ENCODE peak calls at places on chromosomes 1 and 21, in six cellular contexts. O, I, T, P, M and N are unnamed samples.

GRCh38 chr1:106678661-106679060 is 377.8 kb upstream of the PRMT6 start:
- DNase-seq in O (no peak), I (no peak), T (no peak), P (no peak), M (no peak), N (no peak)

GRCh38 chr1:173297798-173298391 is 90.8 kb upstream of the TNFSF4 start:
- DNase-seq in O (no peak), I (no peak), T (no peak), P (no peak), M (no peak), N (no peak)

GRCh38 chr1:151968058-151968457 is 25.6 kb downstream of the S100A10 start:
- DNase-seq in O (no peak), I (no peak), T (no peak), P (no peak), M (no peak), N (no peak)

GRCh38 chr1:234627009-234627950 is 17.3 kb upstream of the IRF2BP2 start:
- DNase-seq in O (no peak), I (no peak), T (no peak), P (no peak), M (no peak), N (no peak)

GRCh38 chr21:15224346-15225086 is 159.7 kb upstream of the NRIP1 start:
- DNase-seq in O (no peak), I (no peak), T (no peak), P (no peak), M (no peak), N (no peak)

GRCh38 chr1:3319874-3320245 is 134.6 kb upstream of the ARHGEF16 start:
- DNase-seq in O (no peak), I (no peak), T (no peak), P (peak; percentile 68), M (peak; percentile 85), N (no peak)

GRCh38 chr1:232440325-232441059 is 189.4 kb downstream of the SIPA1L2 start:
- DNase-seq in O (no peak), I (no peak), T (no peak), P (no peak), M (no peak), N (no peak)

GRCh38 chr1:95852483-95853070 is 618.6 kb downstream of the RWDD3 start:
- DNase-seq in O (no peak), I (no peak), T (no peak), P (no peak), M (no peak), N (no peak)

GRCh38 chr1:2318294-2319278 is 72.8 kb downstream of the MORN1 start:
- DNase-seq in O (no peak), I (no peak), T (no peak), P (no peak), M (no peak), N (no peak)

GRCh38 chr1:2607681-2608041 is 21.1 kb downstream of the PRXL2B start:
- DNase-seq in O (no peak), I (no peak), T (no peak), P (no peak), M (no peak), N (no peak)

GRCh38 chr1:85571830-85572229 is 8.7 kb upstream of the CCN1 start:
- DNase-seq in O (no peak), I (no peak), T (no peak), P (no peak), M (no peak), N (no peak)

GRCh38 chr1:43418858-43419257 is 29.2 kb downstream of the SZT2 start:
- DNase-seq in O (no peak), I (no peak), T (no peak), P (peak; percentile 89), M (no peak), N (no peak)

GRCh38 chr1:109248797-109249629 is at the start of gene CELSR2:
- DNase-seq in O (peak; percentile 34), I (peak; percentile 59), T (peak; percentile 74), P (peak; percentile 77), M (peak; percentile 93), N (no peak)

GRCh38 chr21:38740131-38740530 is 65.6 kb upstream of the ETS2 start:
- DNase-seq in O (no peak), I (no peak), T (no peak), P (no peak), M (no peak), N (no peak)

GRCh38 chr1:32195972-32196823 is 4.2 kb upstream of the CCDC28B start:
- DNase-seq in O (no peak), I (no peak), T (no peak), P (no peak), M (no peak), N (no peak)

GRCh38 chr1:16717174-16718108 is 22.9 kb upstream of the RNU1-4 start:
- DNase-seq in O (no peak), I (no peak), T (peak; percentile 71), P (no peak), M (peak; percentile 41), N (peak; percentile 48)

GRCh38 chr1:232033285-232033684 is 406.7 kb downstream of the DISC1 start:
- DNase-seq in O (no peak), I (no peak), T (no peak), P (no peak), M (no peak), N (no peak)

GRCh38 chr1:177589166-177589565 is 380.7 kb downstream of the SEC16B start:
- DNase-seq in O (no peak), I (no peak), T (no peak), P (no peak), M (no peak), N (no peak)

GRCh38 chr1:154810571-154810970 is 59.5 kb downstream of the KCNN3 start:
- DNase-seq in O (no peak), I (no peak), T (no peak), P (no peak), M (no peak), N (no peak)

GRCh38 chr1:154809436-154810413 is 60.4 kb downstream of the KCNN3 start:
- DNase-seq in O (no peak), I (no peak), T (no peak), P (no peak), M (no peak), N (no peak)

GRCh38 chr1:154807048-154807591 is 63.0 kb downstream of the KCNN3 start:
- DNase-seq in O (no peak), I (no peak), T (no peak), P (no peak), M (no peak), N (peak; percentile 30)

GRCh38 chr1:154808261-154808908 is 61.7 kb downstream of the KCNN3 start:
- DNase-seq in O (no peak), I (peak; percentile 32), T (no peak), P (no peak), M (no peak), N (no peak)

DNA sequence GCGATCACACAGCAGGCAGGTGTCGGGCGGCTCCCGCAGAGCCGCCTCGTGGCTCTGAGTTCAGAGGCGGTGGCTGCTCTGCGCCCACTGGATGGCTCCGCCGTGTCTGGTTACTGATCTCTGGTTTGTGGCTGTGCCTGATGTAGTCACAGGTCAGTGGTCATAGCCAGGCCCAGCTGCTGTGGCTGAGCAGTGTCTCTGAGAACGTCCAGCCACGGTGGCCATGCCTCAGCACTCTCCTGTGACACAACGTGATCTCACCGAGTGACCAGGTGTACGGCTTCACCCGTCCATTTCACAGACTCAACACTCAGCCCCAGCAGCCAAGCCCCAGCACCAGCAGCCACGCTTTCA is 61.2 kb downstream of the KCNN3 start:
- DNase-seq in O (no peak), I (peak; percentile 27), T (no peak), P (peak; percentile 65), M (no peak), N (no peak)
- H3K27ac ChIP-seq in O (no peak overlapping the region), I (peak overlapping the region; percentile 82), T (no peak overlapping the region), P (peak overlapping the region; percentile 27), M (no peak overlapping the region), N (no peak overlapping the region)

GRCh38 chr1:23923592-23924495 is 10.7 kb upstream of the CNR2 start:
- DNase-seq in O (no peak), I (no peak), T (peak; percentile 76), P (peak; percentile 81), M (peak; percentile 10), N (no peak)
- H3K27ac ChIP-seq in O (no peak overlapping the region), I (no peak overlapping the region), T (peak overlapping the region; percentile 29), P (peak overlapping the region; percentile 64), M (no peak overlapping the region), N (no peak overlapping the region)

GRCh38 chr1:117821382-117821755 is 108.1 kb downstream of the GDAP2 start:
- DNase-seq in O (no peak), I (no peak), T (peak; percentile 68), P (no peak), M (no peak), N (no peak)

GRCh38 chr1:117819301-117819700 is 110.1 kb downstream of the GDAP2 start:
- DNase-seq in O (no peak), I (no peak), T (no peak), P (no peak), M (no peak), N (no peak)

GRCh38 chr1:117820694-117821381 is 108.6 kb downstream of the GDAP2 start:
- DNase-seq in O (no peak), I (no peak), T (no peak), P (no peak), M (no peak), N (no peak)

GRCh38 chr1:117820096-117820495 is 109.3 kb downstream of the GDAP2 start:
- DNase-seq in O (no peak), I (no peak), T (no peak), P (no peak), M (no peak), N (no peak)

DNA sequence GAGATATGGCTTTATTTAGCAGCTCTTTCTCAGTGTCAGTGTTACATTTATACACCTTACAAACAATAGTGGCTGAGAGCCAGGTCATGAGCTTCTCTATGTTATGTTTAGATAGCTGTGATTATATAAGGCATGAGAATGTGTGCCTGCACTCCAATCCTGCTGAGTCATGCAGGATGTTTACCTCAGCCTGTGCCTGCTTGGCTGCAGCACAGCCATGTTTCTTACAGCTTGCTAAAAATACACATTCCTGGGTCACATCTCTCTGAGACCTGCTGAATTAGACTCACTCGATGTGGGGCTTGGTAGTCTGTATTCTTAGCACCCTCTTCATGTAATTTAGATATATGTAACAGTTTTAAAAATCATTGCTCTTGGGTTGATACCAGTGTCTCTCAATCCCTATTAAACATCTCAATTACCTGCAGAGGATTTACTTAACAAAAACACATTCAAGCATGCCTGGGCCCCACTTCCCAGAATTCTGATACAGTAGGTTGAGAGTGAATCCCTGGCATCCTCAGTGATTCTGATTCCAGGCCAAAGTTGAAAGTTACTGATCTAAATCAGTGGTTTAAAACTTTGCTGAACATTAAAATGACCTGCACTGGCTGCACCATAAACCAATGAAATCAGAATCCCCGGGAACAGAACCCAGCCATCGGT is 107.5 kb downstream of the GDAP2 start:
- DNase-seq in O (no peak), I (no peak), T (peak; percentile 68), P (no peak), M (no peak), N (no peak)
- H3K27ac ChIP-seq in O (no peak overlapping the region), I (peak overlapping the region; percentile 86), T (peak overlapping the region; percentile 56), P (no peak overlapping the region), M (no peak overlapping the region), N (no peak overlapping the region)

DNA sequence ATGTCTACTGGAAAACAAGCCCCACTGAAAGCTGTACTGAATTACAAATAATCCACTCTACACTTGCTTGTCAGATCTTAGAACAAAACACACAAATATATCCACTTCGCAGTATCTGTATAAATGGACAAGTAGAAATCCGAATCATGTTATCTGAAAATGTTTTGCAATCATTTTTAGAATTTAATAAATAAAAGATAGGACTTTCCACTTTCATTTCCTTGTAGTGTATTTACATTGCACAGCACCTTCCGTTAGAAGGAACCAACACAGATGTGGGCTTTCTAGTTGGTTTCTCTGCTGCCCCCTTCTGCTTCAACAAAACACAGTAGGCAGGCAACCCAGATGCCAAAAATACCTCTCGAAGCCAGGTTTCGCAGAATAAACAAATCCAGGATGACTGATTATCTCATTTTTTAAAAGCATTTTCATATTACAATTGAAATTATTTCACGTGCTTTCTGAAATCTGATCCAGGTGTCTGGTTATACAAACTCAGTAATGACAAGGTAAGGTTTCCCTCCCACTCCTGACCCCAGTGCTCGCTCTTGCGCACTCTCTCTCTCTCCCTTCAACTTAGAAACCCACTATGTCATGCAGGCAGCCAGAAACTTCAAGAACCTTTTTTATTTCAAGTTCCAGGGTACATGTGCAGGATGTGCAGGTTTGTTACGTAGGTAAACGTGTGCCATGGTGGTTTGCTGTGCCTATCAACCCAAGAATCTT is 389.9 kb downstream of the SMYD3 start:
- DNase-seq in O (peak; percentile 23), I (no peak), T (no peak), P (peak; percentile 47), M (peak; percentile 53), N (no peak)
- H3K27ac ChIP-seq in O (peak overlapping the region; percentile 41), I (no peak overlapping the region), T (no peak overlapping the region), P (no peak overlapping the region), M (peak overlapping the region; percentile 38), N (no peak overlapping the region)